ENCODE peak calls at places on chromosomes 16 and 17, in nine cellular contexts. T, S, P, V, R, C, A, J and G are unnamed samples.

GRCh38 chr17:75881678-75882454 is 3.5 kb upstream of the TRIM47 start:
- DNase-seq in T (peak; percentile 2), S (no peak), P (no peak), V (no peak), R (no peak), C (no peak), A (no peak), J (no peak), G (no peak)

GRCh38 chr16:50323335-50324011 is 45.3 kb downstream of the BRD7 start:
- DNase-seq in T (peak; percentile 23), S (no peak), P (peak; percentile 62), V (no peak), R (no peak), C (no peak), A (no peak), J (no peak), G (peak; percentile 15)

GRCh38 chr16:77660311-77660710 is 62.0 kb upstream of the NUDT7 start:
- DNase-seq in T (no peak), S (peak; percentile 62), P (peak; percentile 70), V (no peak), R (no peak), C (no peak), A (no peak), J (peak; percentile 24), G (no peak)

GRCh38 chr16:52372313-52372712 is 174.6 kb downstream of the TOX3 start:
- DNase-seq in T (no peak), S (no peak), P (no peak), V (no peak), R (no peak), C (no peak), A (no peak), J (no peak), G (no peak)

GRCh38 chr17:14921936-14922335 is 343.2 kb downstream of the PMP22 start:
- DNase-seq in T (no peak), S (no peak), P (no peak), V (no peak), R (no peak), C (no peak), A (no peak), J (no peak), G (no peak)

GRCh38 chr16:89261691-89262563 is 44.4 kb downstream of the ZNF778 start:
- DNase-seq in T (no peak), S (no peak), P (no peak), V (no peak), R (no peak), C (no peak), A (no peak), J (no peak), G (no peak)

GRCh38 chr16:85924675-85925074 is 25.7 kb downstream of the IRF8 start:
- DNase-seq in T (no peak), S (no peak), P (peak; percentile 78), V (no peak), R (no peak), C (no peak), A (no peak), J (no peak), G (no peak)

GRCh38 chr16:2964416-2965223 is 545 bp downstream of the KREMEN2 start:
- DNase-seq in T (no peak), S (peak; percentile 96), P (peak; percentile 32), V (peak; percentile 50), R (peak; percentile 51), C (no peak), A (no peak), J (peak; percentile 84), G (peak; percentile 58)

GRCh38 chr17:82247856-82248671 is 19.2 kb downstream of the SLC16A3 start:
- DNase-seq in T (no peak), S (no peak), P (no peak), V (no peak), R (no peak), C (no peak), A (no peak), J (no peak), G (no peak)

GRCh38 chr17:60076811-60077210 is 1.9 kb downstream of the HEATR6 start:
- DNase-seq in T (no peak), S (no peak), P (no peak), V (no peak), R (no peak), C (no peak), A (no peak), J (no peak), G (no peak)

GRCh38 chr16:31519746-31520145 is 8.0 kb upstream of the AHSP start:
- DNase-seq in T (no peak), S (peak; percentile 7), P (no peak), V (no peak), R (no peak), C (no peak), A (no peak), J (no peak), G (no peak)

GRCh38 chr16:85103096-85104079 is 8.9 kb downstream of the CIBAR2 start:
- DNase-seq in T (no peak), S (no peak), P (no peak), V (no peak), R (no peak), C (no peak), A (no peak), J (no peak), G (no peak)

GRCh38 chr16:56860226-56861020 is 4.6 kb upstream of the SLC12A3 start:
- DNase-seq in T (peak; percentile 89), S (no peak), P (no peak), V (peak; percentile 57), R (peak; percentile 58), C (no peak), A (no peak), J (no peak), G (no peak)

GRCh38 chr17:30378191-30378796 is 433 bp upstream of the CPD start:
- DNase-seq in T (peak; percentile 33), S (peak; percentile 45), P (peak; percentile 76), V (no peak), R (peak; percentile 69), C (no peak), A (no peak), J (no peak), G (peak; percentile 42)

GRCh38 chr17:15308758-15309157 is 32.6 kb downstream of the TEKT3 start:
- DNase-seq in T (no peak), S (no peak), P (no peak), V (no peak), R (no peak), C (no peak), A (peak; percentile 87), J (no peak), G (no peak)

GRCh38 chr16:75193730-75194444 is 13.1 kb downstream of the CTRB2 start:
- DNase-seq in T (no peak), S (no peak), P (no peak), V (no peak), R (no peak), C (peak; percentile 25), A (no peak), J (no peak), G (no peak)

DNA sequence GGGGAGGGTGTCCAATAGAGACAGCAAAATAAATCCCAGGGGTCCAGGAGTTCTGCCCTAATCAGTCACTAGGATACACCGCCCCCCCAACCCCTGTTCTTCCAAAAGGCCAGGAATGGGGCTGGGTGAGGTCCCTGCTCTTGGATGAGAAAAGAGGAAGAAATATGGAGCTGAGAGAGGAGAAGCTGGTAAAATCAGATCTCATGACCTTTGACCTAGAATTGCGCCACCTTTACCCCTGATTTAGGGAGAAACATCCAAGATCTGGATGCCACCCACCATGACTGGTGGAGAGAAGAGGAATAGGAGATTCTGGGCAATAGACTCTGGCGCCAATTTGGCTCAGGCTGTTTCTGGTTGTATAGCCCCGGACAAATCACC is 707 bp upstream of the CACNB1 start:
- DNase-seq in T (no peak), S (peak; percentile 47), P (no peak), V (no peak), R (no peak), C (no peak), A (no peak), J (peak; percentile 33), G (peak; percentile 26)
- H3K4me1 ChIP-seq in T (peaks cover 30% of the 10 kb centered on the region), S (peaks cover 42% of the 10 kb centered on the region), P (peaks cover 35% of the 10 kb centered on the region), V (peaks cover 63% of the 10 kb centered on the region), R (peaks cover 58% of the 10 kb centered on the region), C (peaks cover 67% of the 10 kb centered on the region), A (peaks cover 47% of the 10 kb centered on the region), J (peaks cover 26% of the 10 kb centered on the region), G (peaks cover 39% of the 10 kb centered on the region)

GRCh38 chr17:8940866-8941471 is 24.5 kb downstream of the PIK3R5 start:
- DNase-seq in T (no peak), S (no peak), P (no peak), V (no peak), R (peak; percentile 31), C (no peak), A (no peak), J (no peak), G (no peak)
- H3K27me3 ChIP-seq in T (no peaks in the 10 kb centered on the region), S (no peaks in the 10 kb centered on the region), P (peaks cover 22% of the 10 kb centered on the region), V (no peaks in the 10 kb centered on the region), R (no peaks in the 10 kb centered on the region), C (no peaks in the 10 kb centered on the region), A (no peaks in the 10 kb centered on the region), J (peaks cover 8% of the 10 kb centered on the region), G (no peaks in the 10 kb centered on the region)

GRCh38 chr17:77542551-77543490 is 402.1 kb downstream of the SEC14L1 start:
- DNase-seq in T (peak; percentile 81), S (peak; percentile 96), P (peak; percentile 90), V (peak; percentile 46), R (peak; percentile 60), C (peak; percentile 90), A (no peak), J (peak; percentile 85), G (peak; percentile 68)

GRCh38 chr17:77541995-77542394 is 401.2 kb downstream of the SEC14L1 start:
- DNase-seq in T (no peak), S (peak; percentile 54), P (no peak), V (no peak), R (no peak), C (no peak), A (no peak), J (no peak), G (no peak)

GRCh38 chr17:77544347-77544746 is 403.6 kb downstream of the SEC14L1 start:
- DNase-seq in T (no peak), S (no peak), P (no peak), V (no peak), R (no peak), C (no peak), A (no peak), J (no peak), G (no peak)

GRCh38 chr17:77540975-77541374 is 400.2 kb downstream of the SEC14L1 start:
- DNase-seq in T (no peak), S (peak; percentile 71), P (no peak), V (no peak), R (no peak), C (no peak), A (no peak), J (no peak), G (no peak)

DNA sequence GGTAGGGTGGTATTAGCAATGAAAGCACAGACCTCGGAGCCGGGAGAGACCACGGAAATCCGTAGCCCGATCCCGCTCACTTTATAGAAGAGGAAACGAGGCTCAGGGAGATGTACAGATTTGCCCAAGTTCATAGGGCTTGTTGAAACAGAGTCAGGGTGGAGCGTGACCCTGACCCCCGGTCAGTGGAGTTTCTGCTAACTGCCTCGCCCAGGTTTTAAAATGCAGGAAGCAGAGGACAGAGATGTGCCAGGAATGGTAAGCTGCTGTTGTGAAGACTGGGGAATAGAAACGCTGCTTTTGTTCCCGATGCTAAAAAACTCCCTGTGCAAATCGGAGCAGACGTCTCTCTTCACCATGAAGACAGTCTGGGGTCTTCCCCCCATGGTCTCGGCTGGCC is 403.0 kb downstream of the SEC14L1 start:
- DNase-seq in T (no peak), S (no peak), P (no peak), V (no peak), R (no peak), C (no peak), A (no peak), J (no peak), G (no peak)
- H3K4me1 ChIP-seq in T (no peaks in the 10 kb centered on the region), S (peaks cover 51% of the 10 kb centered on the region), P (no peaks in the 10 kb centered on the region), V (no peaks in the 10 kb centered on the region), R (no peaks in the 10 kb centered on the region), C (peaks cover 18% of the 10 kb centered on the region), A (peaks cover 16% of the 10 kb centered on the region), J (peaks cover 29% of the 10 kb centered on the region), G (no peaks in the 10 kb centered on the region)

GRCh38 chr17:45900723-45901415 is 6.5 kb downstream of the MAPT start:
- DNase-seq in T (no peak), S (no peak), P (no peak), V (no peak), R (no peak), C (no peak), A (no peak), J (no peak), G (no peak)
- H3K27me3 ChIP-seq in T (peaks cover 25% of the 10 kb centered on the region), S (peaks cover 91% of the 10 kb centered on the region), P (peaks cover 43% of the 10 kb centered on the region), V (peaks cover 31% of the 10 kb centered on the region), R (peaks cover 39% of the 10 kb centered on the region), C (no peaks in the 10 kb centered on the region), A (peaks cover 5% of the 10 kb centered on the region), J (peaks cover 74% of the 10 kb centered on the region), G (no peaks in the 10 kb centered on the region)